ENCODE peak calls at places on chromosomes 7 and 10, in seven cellular contexts. R is lung, P is astrocyte, T is left ventricle myocardium inferior, E is heart left ventricle, G is left lung, V is H1. M is an unnamed sample.

GRCh38 chr10:5648494-5649457 is 17.6 kb downstream of the ASB13 start:
- DNase-seq in R (no peak), P (no peak), T (no peak), E (no peak), G (no peak), V (no peak), M (no peak)

GRCh38 chr7:157964521-157964920 is 623.1 kb downstream of the PTPRN2 start:
- DNase-seq in R (no peak), P (no peak), T (no peak), E (no peak), G (no peak), V (no peak), M (no peak)

GRCh38 chr7:152313879-152314604 is 121.8 kb downstream of the KMT2C start:
- DNase-seq in R (peak; percentile 34), P (peak; percentile 92), T (no peak), E (peak; percentile 35), G (no peak), V (no peak), M (no peak)

GRCh38 chr10:131816941-131817700 is 83.7 kb upstream of the PPP2R2D start:
- DNase-seq in R (no peak), P (no peak), T (no peak), E (no peak), G (no peak), V (no peak), M (peak; percentile 6)

GRCh38 chr7:85068796-85069195 is 118.1 kb downstream of the SEMA3D start:
- DNase-seq in R (no peak), P (peak; percentile 83), T (no peak), E (no peak), G (no peak), V (no peak), M (no peak)

GRCh38 chr7:32536585-32536984 is 41.3 kb downstream of the AVL9 start:
- DNase-seq in R (no peak), P (peak; percentile 78), T (no peak), E (no peak), G (no peak), V (no peak), M (no peak)

GRCh38 chr10:119253433-119254174 is 46.2 kb downstream of the GRK5 start:
- DNase-seq in R (peak; percentile 51), P (peak; percentile 95), T (peak; percentile 75), E (peak; percentile 67), G (peak; percentile 70), V (no peak), M (peak; percentile 40)

GRCh38 chr10:95655571-95656290 is 780 bp downstream of the ALDH18A1 start:
- DNase-seq in R (no peak), P (peak; percentile 38), T (no peak), E (no peak), G (peak; percentile 33), V (no peak), M (peak; percentile 34)

GRCh38 chr10:63713191-63714144 is 192.3 kb downstream of the REEP3 start:
- DNase-seq in R (no peak), P (peak; percentile 65), T (peak; percentile 87), E (peak; percentile 87), G (peak; percentile 47), V (peak; percentile 99), M (peak; percentile 91)

GRCh38 chr10:42937048-42937447 is 139.8 kb upstream of the RET start:
- DNase-seq in R (no peak), P (no peak), T (no peak), E (no peak), G (no peak), V (no peak), M (no peak)

GRCh38 chr7:26865094-26865388 is 651 bp upstream of the SKAP2 start:
- DNase-seq in R (no peak), P (no peak), T (peak; percentile 47), E (no peak), G (no peak), V (no peak), M (no peak)

GRCh38 chr7:39847227-39847626 is 102.8 kb upstream of the CDK13 start:
- DNase-seq in R (no peak), P (no peak), T (no peak), E (no peak), G (no peak), V (no peak), M (no peak)

GRCh38 chr7:41882745-41883527 is 180.0 kb upstream of the INHBA start:
- DNase-seq in R (no peak), P (no peak), T (no peak), E (no peak), G (no peak), V (no peak), M (no peak)

GRCh38 chr7:41886906-41887311 is 184.0 kb upstream of the INHBA start:
- DNase-seq in R (peak; percentile 43), P (peak; percentile 97), T (peak; percentile 56), E (peak; percentile 36), G (peak; percentile 70), V (no peak), M (peak; percentile 77)

GRCh38 chr7:41885748-41886147 is 182.9 kb upstream of the INHBA start:
- DNase-seq in R (no peak), P (no peak), T (no peak), E (no peak), G (no peak), V (no peak), M (no peak)

GRCh38 chr7:41886257-41886905 is 183.5 kb upstream of the INHBA start:
- DNase-seq in R (no peak), P (peak; percentile 96), T (peak; percentile 28), E (no peak), G (peak; percentile 66), V (no peak), M (peak; percentile 50)

DNA sequence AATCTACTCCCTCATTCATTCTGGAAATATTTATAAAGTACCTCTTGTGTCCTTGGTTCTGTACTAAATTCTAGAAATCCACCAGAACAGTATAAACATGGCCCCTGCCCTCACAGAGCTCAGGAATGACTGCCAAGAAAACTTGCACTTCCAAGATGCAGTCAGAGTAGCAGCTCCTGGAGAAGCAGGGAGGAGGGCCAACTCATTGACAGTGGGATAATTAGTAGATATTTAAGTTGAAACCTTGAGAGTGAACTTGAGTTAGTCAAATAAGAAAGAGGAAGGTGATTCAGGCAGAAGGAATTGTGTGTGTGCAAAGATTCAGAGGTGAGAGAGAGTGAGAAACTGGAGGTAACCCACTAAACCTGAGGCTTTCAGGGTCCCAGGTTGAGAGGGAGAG is 182.2 kb upstream of the INHBA start:
- DNase-seq in R (no peak), P (peak; percentile 83), T (no peak), E (no peak), G (no peak), V (no peak), M (no peak)
- H3K4me1 ChIP-seq in R (peaks cover 6% of the 10 kb centered on the region), P (peaks cover 53% of the 10 kb centered on the region), T (peaks cover 16% of the 10 kb centered on the region), E (peaks cover 7% of the 10 kb centered on the region), G (peaks cover 15% of the 10 kb centered on the region), V (no peaks in the 10 kb centered on the region), M (peaks cover 4% of the 10 kb centered on the region)

GRCh38 chr10:35852721-35853120 is 210.6 kb upstream of the FZD8 start:
- DNase-seq in R (no peak), P (no peak), T (no peak), E (no peak), G (no peak), V (no peak), M (no peak)

GRCh38 chr10:35857860-35858259 is 215.8 kb upstream of the FZD8 start:
- DNase-seq in R (no peak), P (no peak), T (no peak), E (no peak), G (no peak), V (no peak), M (no peak)

GRCh38 chr10:35855155-35855947 is 213.3 kb upstream of the FZD8 start:
- DNase-seq in R (no peak), P (no peak), T (no peak), E (no peak), G (no peak), V (no peak), M (no peak)

GRCh38 chr10:35854661-35855060 is 212.6 kb upstream of the FZD8 start:
- DNase-seq in R (no peak), P (no peak), T (no peak), E (no peak), G (no peak), V (no peak), M (no peak)
- H3K4me3 ChIP-seq in R (no peak overlapping the region), P (no peak overlapping the region), T (no peak overlapping the region), E (no peak overlapping the region), G (no peak overlapping the region), V (no peak overlapping the region), M (no peak overlapping the region)

DNA sequence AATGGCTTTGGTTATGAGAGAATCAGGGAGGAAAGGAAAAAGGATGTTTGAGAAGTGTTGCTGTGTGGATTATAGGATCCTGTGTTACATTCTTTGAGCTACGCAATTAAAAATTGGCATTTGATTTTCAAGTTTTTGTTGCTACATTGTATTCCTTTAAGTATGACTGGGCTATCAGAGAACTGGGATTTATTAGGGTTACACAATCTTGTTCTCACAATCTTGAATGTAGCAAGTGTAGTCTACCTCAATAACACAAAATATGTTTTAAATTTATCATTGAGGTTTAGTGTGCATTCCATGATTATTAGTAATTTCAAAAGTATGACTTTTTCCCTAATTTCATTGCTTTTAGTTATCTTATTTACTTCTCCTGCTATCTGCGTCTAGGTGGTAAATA is 113.9 kb downstream of the CACNB2 start:
- DNase-seq in R (no peak), P (peak; percentile 20), T (no peak), E (no peak), G (no peak), V (no peak), M (no peak)
- TF ChIP-seq CTCF in R (no peak), P (no peak), T (no peak), E (no peak), G (no peak), V (no peak), M (no peak)

GRCh38 chr7:43615558-43616145 is 32.7 kb downstream of the STK17A start:
- DNase-seq in R (no peak), P (no peak), T (no peak), E (no peak), G (no peak), V (no peak), M (no peak)

GRCh38 chr7:43618073-43618472 is 35.2 kb downstream of the STK17A start:
- DNase-seq in R (no peak), P (no peak), T (no peak), E (no peak), G (no peak), V (no peak), M (no peak)

GRCh38 chr7:43616977-43617376 is 34.1 kb downstream of the STK17A start:
- DNase-seq in R (no peak), P (no peak), T (no peak), E (no peak), G (no peak), V (no peak), M (no peak)

GRCh38 chr7:43621729-43622448 is 39.0 kb downstream of the STK17A start:
- DNase-seq in R (no peak), P (no peak), T (no peak), E (no peak), G (no peak), V (no peak), M (no peak)

DNA sequence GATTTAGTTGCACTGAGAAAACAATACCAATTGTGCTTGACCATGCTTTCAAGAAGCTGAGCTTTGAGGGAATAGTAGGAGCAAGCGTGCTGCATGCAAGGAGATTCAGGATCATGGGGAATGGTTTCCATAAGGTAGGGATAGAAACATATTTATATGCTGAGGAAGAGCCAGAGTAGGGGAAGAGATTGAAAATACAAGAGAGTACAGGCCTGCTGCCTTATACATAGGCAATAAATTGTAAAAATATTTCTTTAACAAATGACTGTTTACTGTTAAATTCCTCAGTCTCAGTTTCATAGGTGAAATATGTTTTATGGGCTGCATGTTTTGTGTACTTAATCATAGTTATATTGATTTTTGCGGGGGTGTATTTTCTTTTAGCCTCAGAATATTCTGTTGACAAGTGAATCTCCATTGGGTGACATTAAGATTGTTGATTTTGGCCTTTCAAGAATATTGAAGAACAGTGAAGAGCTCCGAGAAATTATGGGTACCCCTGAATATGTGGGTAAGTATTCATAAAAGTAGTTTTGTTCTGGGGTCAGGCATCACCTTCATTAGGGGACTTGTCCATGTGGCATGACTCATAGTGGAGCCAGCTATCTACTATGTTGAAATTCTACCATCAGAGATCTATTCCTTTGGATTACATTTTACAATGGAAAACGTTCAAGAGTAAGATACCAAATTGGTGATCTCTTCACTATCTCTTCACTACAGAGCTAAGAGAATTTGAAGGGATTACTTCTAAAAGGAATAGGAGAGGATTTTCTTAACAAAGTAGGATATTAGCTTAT is 36.5 kb downstream of the STK17A start:
- DNase-seq in R (no peak), P (no peak), T (no peak), E (no peak), G (no peak), V (no peak), M (no peak)
- H3K4me1 ChIP-seq in R (peaks cover 2% of the 10 kb centered on the region), P (peaks cover 6% of the 10 kb centered on the region), T (peaks cover 2% of the 10 kb centered on the region), E (peaks cover 9% of the 10 kb centered on the region), G (no peaks in the 10 kb centered on the region), V (peaks cover 2% of the 10 kb centered on the region), M (no peaks in the 10 kb centered on the region)

M was measured in colonic mucosa.